ENCODE peak calls at places on chromosomes 5 and 9, in six cellular contexts. V, X, Y, R, U and Q are unnamed samples.

GRCh38 chr9:13447551-13448422 is 168.3 kb upstream of the MPDZ start:
- DNase-seq in V (no peak), X (no peak), Y (no peak), R (no peak), U (no peak), Q (no peak)

GRCh38 chr5:129652353-129653138 is 95.3 kb upstream of the MINAR2 start:
- DNase-seq in V (no peak), X (no peak), Y (no peak), R (no peak), U (no peak), Q (no peak)

GRCh38 chr5:58462623-58463230 is 2.8 kb upstream of the PLK2 start:
- DNase-seq in V (no peak), X (no peak), Y (no peak), R (no peak), U (no peak), Q (peak; percentile 17)

GRCh38 chr5:35857606-35858205 is 1.0 kb downstream of the IL7R start:
- DNase-seq in V (no peak), X (no peak), Y (no peak), R (no peak), U (no peak), Q (no peak)

GRCh38 chr5:111233050-111233370 is 8.8 kb downstream of the CAMK4 start:
- DNase-seq in V (no peak), X (no peak), Y (no peak), R (no peak), U (no peak), Q (no peak)

GRCh38 chr5:154370119-154370518 is 75.7 kb upstream of the SAP30L start:
- DNase-seq in V (no peak), X (no peak), Y (no peak), R (no peak), U (no peak), Q (no peak)

GRCh38 chr9:109254317-109254716 is 66.5 kb downstream of the EPB41L4B start:
- DNase-seq in V (no peak), X (no peak), Y (no peak), R (no peak), U (no peak), Q (no peak)

GRCh38 chr5:42886612-42887011 is 74.9 kb upstream of the SELENOP start:
- DNase-seq in V (no peak), X (no peak), Y (no peak), R (no peak), U (no peak), Q (no peak)

GRCh38 chr5:50853151-50853550 is 186.7 kb downstream of the PARP8 start:
- DNase-seq in V (no peak), X (no peak), Y (no peak), R (peak; percentile 32), U (no peak), Q (no peak)

GRCh38 chr9:10173561-10173960 is 439.2 kb downstream of the PTPRD start:
- DNase-seq in V (no peak), X (no peak), Y (no peak), R (no peak), U (no peak), Q (no peak)

GRCh38 chr5:151094054-151094858 is 13.4 kb upstream of the TNIP1 start:
- DNase-seq in V (no peak), X (no peak), Y (no peak), R (no peak), U (no peak), Q (peak; percentile 19)

GRCh38 chr5:152084476-152084875 is 159.8 kb upstream of the GLRA1 start:
- DNase-seq in V (no peak), X (no peak), Y (no peak), R (peak; percentile 24), U (no peak), Q (no peak)

GRCh38 chr9:70229579-70229978 is 29.2 kb upstream of the SMC5 start:
- DNase-seq in V (no peak), X (no peak), Y (no peak), R (no peak), U (no peak), Q (no peak)

GRCh38 chr5:26439121-26439520 is 599.3 kb downstream of the CDH9 start:
- DNase-seq in V (no peak), X (no peak), Y (no peak), R (no peak), U (no peak), Q (no peak)

GRCh38 chr9:127915801-127916664 is 808 bp downstream of the ST6GALNAC4 start:
- DNase-seq in V (no peak), X (no peak), Y (no peak), R (peak; percentile 35), U (no peak), Q (no peak)

GRCh38 chr5:180844432-180844831 is 16.6 kb downstream of the ZFP62 start:
- DNase-seq in V (no peak), X (no peak), Y (no peak), R (no peak), U (no peak), Q (no peak)

GRCh38 chr5:160165137-160166068 is 46.2 kb upstream of the PWWP2A start:
- DNase-seq in V (peak; percentile 92), X (peak; percentile 91), Y (peak; percentile 88), R (peak; percentile 93), U (peak; percentile 73), Q (no peak)

GRCh38 chr9:91162784-91163440 is 198.8 kb downstream of the AUH start:
- DNase-seq in V (peak; percentile 88), X (no peak), Y (no peak), R (peak; percentile 50), U (no peak), Q (no peak)

GRCh38 chr9:3527653-3527960 is 1.8 kb upstream of the RFX3 start:
- DNase-seq in V (no peak), X (no peak), Y (no peak), R (no peak), U (no peak), Q (no peak)

GRCh38 chr5:79935992-79936643 is 54.9 kb downstream of the MTX3 start:
- DNase-seq in V (no peak), X (peak; percentile 46), Y (no peak), R (peak; percentile 56), U (no peak), Q (no peak)

GRCh38 chr9:93467462-93467861 is 14.1 kb upstream of the FAM120AOS start:
- DNase-seq in V (no peak), X (no peak), Y (no peak), R (no peak), U (no peak), Q (no peak)

GRCh38 chr9:88092699-88093359 is 45.4 kb downstream of the SPATA31C2 start:
- DNase-seq in V (no peak), X (peak; percentile 47), Y (no peak), R (peak; percentile 66), U (no peak), Q (no peak)

GRCh38 chr9:72844440-72844768 is 108.4 kb downstream of the ALDH1A1 start:
- DNase-seq in V (no peak), X (no peak), Y (no peak), R (no peak), U (no peak), Q (no peak)

DNA sequence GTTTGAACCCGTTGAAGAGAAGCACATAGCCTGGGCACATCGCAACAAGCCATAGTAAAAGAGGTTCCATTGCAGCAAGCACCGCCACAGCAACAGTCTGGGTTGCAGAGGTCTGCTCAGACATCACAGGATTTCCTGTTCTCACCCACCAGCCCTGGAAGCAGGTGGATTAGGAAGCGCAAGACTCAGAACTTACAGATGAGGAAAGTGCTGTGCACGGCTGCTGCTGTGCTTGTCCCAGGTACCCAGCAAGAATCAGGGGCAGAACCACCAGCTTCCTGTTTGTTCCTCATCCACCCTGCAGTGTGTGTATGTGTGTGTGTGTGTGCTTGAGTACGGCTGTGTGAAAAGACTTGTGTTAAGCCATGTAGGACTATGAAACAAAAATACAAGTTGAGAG is 124.7 kb upstream of the IRX2 start:
- DNase-seq in V (peak; percentile 8), X (no peak), Y (no peak), R (no peak), U (no peak), Q (no peak)
- H3K9me3 ChIP-seq in V (peaks cover 16% of the 10 kb centered on the region), X (no peaks in the 10 kb centered on the region), Y (peaks cover 11% of the 10 kb centered on the region), R (peaks cover 16% of the 10 kb centered on the region), U (peaks cover 13% of the 10 kb centered on the region), Q (peaks cover 17% of the 10 kb centered on the region)

GRCh38 chr5:115815006-115815692 is 1.3 kb downstream of the CDO1 start:
- DNase-seq in V (no peak), X (no peak), Y (no peak), R (no peak), U (no peak), Q (no peak)
- H3K27ac ChIP-seq in V (no peak overlapping the region), X (no peak overlapping the region), Y (no peak overlapping the region), R (no peak overlapping the region), U (no peak overlapping the region), Q (no peak overlapping the region)

DNA sequence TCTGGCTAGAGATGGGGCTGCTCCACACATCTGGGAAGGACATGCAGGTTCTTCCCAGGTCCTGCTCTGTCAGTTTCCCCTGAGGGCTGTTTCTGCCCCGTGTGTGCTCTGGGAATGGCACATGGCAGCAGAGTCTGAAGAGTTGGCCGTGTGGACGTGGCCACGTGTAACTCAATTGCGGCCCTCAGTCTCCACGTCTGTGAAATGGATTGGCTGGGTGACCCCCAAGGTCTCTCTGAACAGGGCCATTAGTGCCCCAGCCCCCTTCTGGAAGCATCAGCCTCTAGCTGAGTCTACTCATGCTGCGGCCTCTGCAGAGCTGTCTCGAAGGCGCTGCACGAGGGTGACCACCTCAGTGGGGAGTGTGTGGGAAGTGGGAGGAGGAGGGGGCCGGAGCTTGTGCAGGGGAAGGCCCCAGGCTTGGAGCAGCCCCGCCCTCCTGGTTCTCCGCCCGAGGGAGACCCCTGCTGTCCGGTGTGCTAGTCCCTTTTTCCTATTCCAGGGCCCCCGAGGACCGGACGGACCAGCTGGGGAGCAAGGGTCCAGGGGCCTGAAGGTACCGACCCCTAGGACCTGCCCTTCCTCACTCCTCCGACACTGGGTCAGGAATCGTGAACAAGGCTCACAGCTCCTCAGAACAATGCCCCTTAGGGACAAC is 58.9 kb upstream of the ORM1 start:
- DNase-seq in V (no peak), X (no peak), Y (no peak), R (no peak), U (peak; percentile 79), Q (no peak)
- TF ChIP-seq CTCF in V (no peak), X (peak; percentile 44), Y (no peak), R (no peak), U (peak; percentile 33), Q (no peak)

GRCh38 chr9:112137066-112137465 is 38.0 kb downstream of the SUSD1 start:
- DNase-seq in V (no peak), X (no peak), Y (no peak), R (no peak), U (no peak), Q (no peak)
- H3K9me3 ChIP-seq in V (no peaks in the 10 kb centered on the region), X (peaks cover 3% of the 10 kb centered on the region), Y (no peaks in the 10 kb centered on the region), R (peaks cover 8% of the 10 kb centered on the region), U (no peaks in the 10 kb centered on the region), Q (no peaks in the 10 kb centered on the region)

DNA sequence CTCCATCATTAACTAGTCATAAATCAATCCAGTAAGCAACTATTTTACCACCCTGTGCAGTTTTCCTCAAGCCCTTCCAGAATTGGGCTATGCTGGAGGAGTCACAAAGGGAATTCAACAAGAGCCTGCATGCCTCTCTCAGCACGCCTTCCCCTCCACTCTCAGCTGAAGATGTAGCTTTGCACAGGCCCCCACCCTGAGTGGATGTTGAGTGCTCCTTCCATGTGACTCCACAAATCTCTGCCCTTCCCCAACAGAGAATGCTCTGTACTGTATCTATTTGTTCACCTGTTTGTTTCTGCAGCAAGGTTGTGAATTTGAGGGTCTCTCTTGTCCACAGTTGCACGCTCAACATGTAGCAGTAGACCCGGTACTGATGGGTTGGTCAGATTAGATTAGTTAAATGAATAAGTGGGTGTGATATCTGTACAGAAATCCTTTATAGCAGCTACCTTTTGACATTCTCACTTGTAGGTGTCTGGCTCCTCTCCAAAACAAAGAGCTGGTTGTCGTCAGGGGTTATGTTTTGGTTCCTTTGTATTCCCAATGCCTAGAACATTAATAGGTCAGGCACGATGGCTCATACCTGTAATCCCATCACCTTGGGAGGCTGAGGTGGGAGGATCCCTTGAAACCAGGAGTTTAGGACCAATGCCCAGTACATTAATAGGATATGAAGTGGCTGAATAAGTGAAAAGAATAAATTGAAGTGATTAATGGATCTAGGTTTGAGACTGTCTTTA is 181.9 kb downstream of the SNCAIP start:
- DNase-seq in V (no peak), X (no peak), Y (no peak), R (no peak), U (no peak), Q (no peak)
- H3K27ac ChIP-seq in V (no peak overlapping the region), X (no peak overlapping the region), Y (no peak overlapping the region), R (no peak overlapping the region), U (no peak overlapping the region), Q (no peak overlapping the region)